ENCODE peak calls at places on chromosomes 3 and 15, in four cellular contexts. L, W, N and T are unnamed samples.

GRCh38 chr15:91784973-91785709 is 68.4 kb upstream of the SLCO3A1 start:
- DNase-seq in L (peak), W (no peak), N (no peak), T (no peak)

GRCh38 chr15:96066852-96067490 is 263.5 kb upstream of the NR2F2 start:
- DNase-seq in L (no peak), W (no peak), N (no peak), T (no peak)

GRCh38 chr3:193096076-193096475 is 144.9 kb upstream of the PLAAT1 start:
- DNase-seq in L (no peak), W (no peak), N (no peak), T (no peak)

GRCh38 chr3:12708584-12709192 is 44.8 kb upstream of the RAF1 start:
- DNase-seq in L (peak), W (no peak), N (peak), T (no peak)

GRCh38 chr3:195105389-195105788 is 165.6 kb downstream of the XXYLT1 start:
- DNase-seq in L (no peak), W (no peak), N (peak), T (no peak)

GRCh38 chr15:70589221-70589620 is 174.1 kb downstream of the UACA start:
- DNase-seq in L (peak), W (no peak), N (peak), T (no peak)

GRCh38 chr15:92091155-92091734 is 237.7 kb downstream of the SLCO3A1 start:
- DNase-seq in L (peak), W (peak), N (peak), T (peak)

GRCh38 chr3:172213765-172214358 is 174.5 kb downstream of the FNDC3B start:
- DNase-seq in L (no peak), W (no peak), N (no peak), T (no peak)

GRCh38 chr15:35698331-35698730 is 152.4 kb upstream of the DPH6 start:
- DNase-seq in L (no peak), W (no peak), N (no peak), T (no peak)

GRCh38 chr3:196947136-196947859 is 5.0 kb upstream of the NCBP2 start:
- DNase-seq in L (no peak), W (no peak), N (no peak), T (no peak)

DNA sequence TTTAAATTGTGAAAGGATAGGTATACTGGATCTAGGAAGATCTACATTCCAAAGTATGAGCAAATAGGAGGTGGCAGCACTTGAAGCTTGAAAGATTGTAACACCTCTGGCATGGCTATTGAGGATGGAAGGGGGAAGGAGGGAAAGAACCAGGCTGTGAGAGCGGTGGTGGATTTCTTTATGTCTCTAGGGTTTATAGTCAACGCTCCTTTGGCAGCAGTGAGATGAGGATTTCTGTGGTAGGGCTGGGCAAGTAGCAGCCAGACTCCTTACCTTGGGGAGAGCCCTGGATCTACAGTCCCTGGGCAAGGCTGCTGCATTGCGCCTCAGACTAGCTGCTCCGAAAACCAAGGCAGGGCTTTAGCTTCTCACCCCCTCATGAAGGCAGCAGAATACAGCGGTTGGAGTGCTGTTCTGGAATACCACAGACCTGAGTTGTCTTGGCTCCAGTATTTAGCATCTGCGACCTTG is 53.2 kb downstream of the MEF2A start:
- DNase-seq in L (peak), W (peak), N (peak), T (no peak)
- H3K9ac ChIP-seq in L (no peak), W (no peak), N (no peak), T (no peak)

GRCh38 chr3:165256554-165256953 is 60.4 kb upstream of the SLITRK3 start:
- DNase-seq in L (no peak), W (no peak), N (no peak), T (no peak)
- TF ChIP-seq CTCF in L (peak), W (no peak), N (no peak), T (peak)

GRCh38 chr3:152349397-152349796 is 80.7 kb downstream of the MBNL1 start:
- DNase-seq in L (peak), W (no peak), N (peak), T (no peak)
- H3K27ac ChIP-seq in L (peak), W (no peak), N (no peak), T (no peak)

DNA sequence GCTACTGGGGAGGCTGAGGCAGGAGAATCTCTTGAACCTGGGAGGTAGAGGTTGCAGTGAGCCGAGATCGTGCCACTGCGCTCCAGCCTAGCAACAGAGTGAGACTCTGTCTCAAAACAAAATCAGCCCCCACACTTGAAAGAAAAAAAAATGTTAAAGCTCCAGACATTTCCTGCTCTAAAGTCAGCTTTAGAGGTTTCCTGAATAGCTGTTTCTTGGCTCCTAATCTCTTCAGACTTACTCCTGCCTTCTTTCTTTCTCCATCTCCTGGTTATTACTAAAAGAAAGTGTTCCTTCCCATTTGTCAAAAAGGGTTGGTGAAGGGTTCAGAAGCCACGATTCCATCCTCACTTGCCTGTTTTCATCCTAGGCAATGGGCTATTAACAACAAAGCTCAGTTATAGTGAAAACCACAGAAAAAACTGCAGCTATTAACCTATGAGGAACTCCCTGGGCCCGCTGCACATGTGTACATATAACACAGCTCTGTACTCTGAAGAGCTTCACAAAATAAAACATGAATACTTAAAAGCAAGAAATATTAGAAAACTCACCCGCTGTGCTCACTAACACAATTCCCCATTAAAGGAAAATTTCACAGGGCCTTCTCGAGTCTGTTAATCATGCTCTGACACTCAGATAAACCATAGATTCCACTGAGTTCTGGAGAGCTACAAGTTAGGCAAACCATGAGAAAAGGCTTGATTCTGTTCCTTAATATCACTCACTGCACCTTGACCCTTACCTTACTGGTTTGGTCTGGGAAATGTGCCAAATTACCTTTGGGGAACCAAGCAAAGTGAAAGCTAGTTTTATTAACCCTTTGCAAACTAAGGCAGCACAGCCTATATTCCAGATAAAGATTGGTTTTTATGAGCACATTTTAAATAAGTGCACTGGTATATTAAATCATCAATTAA is 89.9 kb upstream of the TSPAN3 start:
- DNase-seq in L (peak), W (no peak), N (no peak), T (no peak)
- H3K9ac ChIP-seq in L (no peak), W (no peak), N (no peak), T (no peak)

GRCh38 chr3:48422691-48423090 is 7.2 kb downstream of the PLXNB1 start:
- DNase-seq in L (no peak), W (no peak), N (no peak), T (no peak)

GRCh38 chr3:48423241-48423882 is 6.5 kb downstream of the PLXNB1 start:
- DNase-seq in L (no peak), W (no peak), N (no peak), T (no peak)

GRCh38 chr3:48423883-48424695 is 5.8 kb downstream of the PLXNB1 start:
- DNase-seq in L (no peak), W (no peak), N (no peak), T (no peak)

GRCh38 chr3:48420561-48420960 is 9.3 kb downstream of the PLXNB1 start:
- DNase-seq in L (no peak), W (no peak), N (no peak), T (no peak)

GRCh38 chr3:48422272-48422671 is 7.6 kb downstream of the PLXNB1 start:
- DNase-seq in L (no peak), W (no peak), N (no peak), T (no peak)
- TF ChIP-seq CTCF in L (peak), W (no peak), N (no peak), T (peak)

DNA sequence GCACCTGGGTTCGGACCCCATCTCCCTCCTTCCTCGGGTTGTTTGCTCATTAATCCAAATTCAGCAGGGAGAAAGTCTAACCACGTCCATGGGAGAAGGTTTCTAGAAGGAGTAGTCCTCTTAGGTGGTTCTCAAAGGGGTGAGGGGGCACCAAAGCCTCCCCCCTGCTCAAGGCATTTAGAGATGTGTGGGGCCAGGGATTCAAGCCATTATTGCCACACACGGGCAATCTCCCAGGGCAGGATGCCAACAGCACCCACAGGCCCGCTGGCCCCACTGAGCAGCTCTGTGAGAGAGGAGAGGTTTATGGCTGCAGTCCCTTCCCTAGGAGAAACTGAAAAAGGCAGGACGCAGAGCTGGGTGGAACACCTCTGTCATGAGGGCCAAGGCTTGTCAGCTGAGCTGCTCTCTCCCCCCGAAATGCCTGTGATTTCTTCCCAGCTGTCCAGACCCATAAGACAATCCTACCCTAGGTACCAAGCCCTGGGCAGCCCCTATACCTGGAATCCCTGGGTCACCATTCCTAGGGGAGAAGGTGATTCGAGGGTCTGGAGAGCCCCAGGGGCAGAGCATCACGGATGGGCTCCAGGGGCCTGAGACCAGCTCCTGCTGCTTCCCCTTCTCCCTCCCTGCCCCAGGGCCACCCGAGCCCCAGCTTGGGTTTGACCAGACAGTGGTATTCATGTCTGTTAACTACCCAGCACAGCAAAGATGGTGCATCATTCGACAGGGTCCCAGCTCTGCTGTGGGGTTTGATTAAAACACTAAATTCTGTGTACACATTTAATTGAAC is 39.0 kb downstream of the WHAMM start:
- DNase-seq in L (no peak), W (no peak), N (no peak), T (no peak)
- H3K27ac ChIP-seq in L (no peak), W (no peak), N (no peak), T (no peak)